ENCODE peak calls at places on chromosomes 11 and 22, in ten cellular contexts. G is astrocyte of the cerebellum, Q is heart left ventricle, C is spleen, D is GM12865, M is left ventricle myocardium inferior, O is H9, L is cardiac fibroblast, Y is fibroblast of mammary gland, F is HFFc6. P is an unnamed sample.

GRCh38 chr11:221539-221938 is 14.0 kb downstream of the RIC8A start:
- DNase-seq in G (no peak), Q (no peak), C (no peak), D (no peak), M (no peak), O (no peak), L (no peak), Y (no peak), F (no peak), P (no peak)

GRCh38 chr11:96215094-96215782 is 127.8 kb downstream of the MAML2 start:
- DNase-seq in G (no peak), Q (no peak), C (peak; percentile 87), D (peak; percentile 83), M (no peak), O (no peak), L (peak; percentile 84), Y (peak; percentile 80), F (peak; percentile 50), P (peak; percentile 61)

GRCh38 chr11:61730222-61730994 is 22.0 kb upstream of the MYRF start:
- DNase-seq in G (no peak), Q (no peak), C (no peak), D (no peak), M (no peak), O (no peak), L (no peak), Y (no peak), F (peak; percentile 7), P (no peak)

GRCh38 chr11:119645018-119645417 is 84.0 kb downstream of the NECTIN1 start:
- DNase-seq in G (no peak), Q (no peak), C (no peak), D (no peak), M (no peak), O (no peak), L (no peak), Y (no peak), F (no peak), P (no peak)

GRCh38 chr22:20131593-20131855 is at the start of gene ZDHHC8:
- DNase-seq in G (no peak), Q (no peak), C (peak; percentile 86), D (peak; percentile 42), M (peak; percentile 58), O (no peak), L (no peak), Y (no peak), F (no peak), P (peak; percentile 30)

GRCh38 chr11:32895471-32895870 is 2.9 kb downstream of the QSER1 start:
- DNase-seq in G (no peak), Q (no peak), C (no peak), D (peak; percentile 13), M (no peak), O (no peak), L (no peak), Y (no peak), F (no peak), P (no peak)

GRCh38 chr11:131579932-131580387 is 209.5 kb downstream of the NTM start:
- DNase-seq in G (peak; percentile 45), Q (no peak), C (no peak), D (peak; percentile 37), M (no peak), O (peak; percentile 76), L (peak; percentile 7), Y (peak; percentile 21), F (peak; percentile 63), P (peak; percentile 5)

GRCh38 chr22:48574776-48575566 is 1252.7 kb downstream of the BRD1 start:
- DNase-seq in G (no peak), Q (no peak), C (no peak), D (no peak), M (no peak), O (peak; percentile 82), L (peak; percentile 9), Y (no peak), F (no peak), P (peak; percentile 50)

GRCh38 chr22:22816766-22817410 is 70.7 kb upstream of the IGLL5 start:
- DNase-seq in G (no peak), Q (no peak), C (peak; percentile 54), D (no peak), M (no peak), O (no peak), L (no peak), Y (no peak), F (no peak), P (no peak)

GRCh38 chr11:59225017-59225416 is 12.3 kb upstream of the MPEG1 start:
- DNase-seq in G (no peak), Q (no peak), C (no peak), D (no peak), M (no peak), O (no peak), L (no peak), Y (no peak), F (no peak), P (no peak)

GRCh38 chr11:78943841-78944240 is 369.2 kb upstream of the NARS2 start:
- DNase-seq in G (no peak), Q (no peak), C (no peak), D (no peak), M (no peak), O (no peak), L (no peak), Y (no peak), F (no peak), P (no peak)

GRCh38 chr22:35491908-35492380 is 48.7 kb upstream of the RASD2 start:
- DNase-seq in G (no peak), Q (no peak), C (no peak), D (no peak), M (no peak), O (no peak), L (no peak), Y (no peak), F (no peak), P (no peak)

GRCh38 chr22:27507935-27508504 is 293.5 kb downstream of the MN1 start:
- DNase-seq in G (no peak), Q (no peak), C (no peak), D (no peak), M (no peak), O (no peak), L (peak; percentile 49), Y (peak; percentile 87), F (peak; percentile 36), P (no peak)

GRCh38 chr11:69311767-69312385 is 17.9 kb downstream of the MYEOV start:
- DNase-seq in G (no peak), Q (no peak), C (peak; percentile 88), D (no peak), M (no peak), O (no peak), L (no peak), Y (no peak), F (no peak), P (peak; percentile 50)

DNA sequence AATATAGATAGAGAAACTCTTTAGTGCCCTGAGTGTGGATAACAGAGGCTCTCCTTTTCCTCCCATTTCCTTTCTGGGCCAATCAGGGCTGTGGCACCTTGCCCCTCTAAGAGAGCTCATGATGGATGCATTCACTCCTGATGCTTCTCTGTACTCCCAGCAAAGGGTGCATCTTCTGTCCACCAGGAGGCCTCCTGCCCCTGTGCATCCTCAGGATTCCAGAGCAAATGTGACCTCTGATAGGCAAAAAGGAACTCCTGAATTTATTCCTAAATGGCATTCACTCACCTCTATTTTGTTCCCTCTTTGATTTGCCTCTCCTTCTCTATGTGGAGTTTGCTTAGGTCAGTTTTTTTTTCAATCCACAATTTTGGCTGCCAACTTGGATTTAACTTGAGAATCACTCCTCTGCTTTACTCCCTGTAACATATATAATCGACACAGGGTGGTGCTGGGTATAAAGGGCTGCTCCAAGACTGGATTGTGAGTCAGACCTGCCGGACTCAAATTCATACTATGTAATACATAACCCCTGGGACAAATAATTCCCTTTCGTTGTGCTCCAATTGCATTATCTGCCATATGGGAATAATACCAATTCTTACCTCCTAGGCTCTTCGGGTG is 1.1 kb upstream of the MRGPRX4 start:
- DNase-seq in G (no peak), Q (no peak), C (no peak), D (peak; percentile 26), M (no peak), O (peak; percentile 56), L (peak; percentile 55), Y (peak; percentile 16), F (peak; percentile 29), P (peak; percentile 5)
- TF ChIP-seq CTCF in G (peak; percentile 45), Q (no peak), C (peak; percentile 32), D (peak; percentile 50), M (peak; percentile 38), O (peak; percentile 85), L (peak; percentile 87), Y (peak; percentile 62), F (peak; percentile 80), P (no peak)

GRCh38 chr11:116422976-116423375 is 349.8 kb downstream of the BUD13 start:
- DNase-seq in G (no peak), Q (no peak), C (no peak), D (no peak), M (no peak), O (peak; percentile 69), L (no peak), Y (no peak), F (no peak), P (no peak)
- TF ChIP-seq CTCF in G (no peak), Q (no peak), C (no peak), D (no peak), M (no peak), O (peak; percentile 58), L (no peak), Y (no peak), F (no peak), P (no peak)

GRCh38 chr22:38937036-38937435 is 20.4 kb upstream of the APOBEC3A start:
- DNase-seq in G (no peak), Q (no peak), C (no peak), D (no peak), M (no peak), O (no peak), L (no peak), Y (no peak), F (no peak), P (no peak)

GRCh38 chr22:38937541-38937940 is 19.9 kb upstream of the APOBEC3A start:
- DNase-seq in G (no peak), Q (no peak), C (no peak), D (no peak), M (no peak), O (no peak), L (no peak), Y (no peak), F (no peak), P (no peak)

GRCh38 chr22:38935616-38936015 is 21.8 kb upstream of the APOBEC3A start:
- DNase-seq in G (no peak), Q (no peak), C (no peak), D (no peak), M (no peak), O (no peak), L (no peak), Y (no peak), F (no peak), P (no peak)

GRCh38 chr22:38935023-38935422 is 22.4 kb upstream of the APOBEC3A start:
- DNase-seq in G (no peak), Q (peak; percentile 83), C (no peak), D (no peak), M (peak; percentile 83), O (no peak), L (no peak), Y (no peak), F (no peak), P (no peak)

GRCh38 chr22:38936562-38936961 is 20.8 kb upstream of the APOBEC3A start:
- DNase-seq in G (no peak), Q (no peak), C (no peak), D (no peak), M (no peak), O (no peak), L (no peak), Y (no peak), F (no peak), P (no peak)
- TF ChIP-seq CTCF in G (no peak), Q (no peak), C (no peak), D (no peak), M (no peak), O (no peak), L (no peak), Y (no peak), F (no peak), P (no peak)

GRCh38 chr22:30863161-30863833 is 105.3 kb downstream of the MORC2 start:
- DNase-seq in G (no peak), Q (no peak), C (peak; percentile 25), D (no peak), M (no peak), O (peak; percentile 52), L (peak; percentile 8), Y (peak; percentile 16), F (no peak), P (no peak)
- TF ChIP-seq CTCF in G (no peak), Q (no peak), C (no peak), D (no peak), M (no peak), O (peak; percentile 48), L (no peak), Y (no peak), F (peak; percentile 23), P (no peak)